ENCODE peak calls at places on chromosomes 2 and 18, in seven cellular contexts. One of them, this sample, is unnamed.
A peak's percentile ranks its signal among the peaks of the same experiment; 100 is the strongest.

GRCh38 chr2:128598862-128599441 is 280.3 kb upstream of the HS6ST1 start:
- DNase-seq in spleen: no peak
- DNase-seq in left ventricle myocardium inferior: no peak
- DNase-seq in adipocyte: no peak
- DNase-seq in tibial nerve: no peak
- DNase-seq in stomach: no peak
- DNase-seq in osteoblast: no peak
- DNase-seq in this sample: no peak

GRCh38 chr2:164719996-164720941 is 99.0 kb upstream of the GRB14 start:
- DNase-seq in spleen: no peak
- DNase-seq in left ventricle myocardium inferior: no peak
- DNase-seq in adipocyte: peak; percentile 46
- DNase-seq in tibial nerve: no peak
- DNase-seq in stomach: no peak
- DNase-seq in osteoblast: no peak
- DNase-seq in this sample: no peak

GRCh38 chr2:217650716-217651360 is 352.0 kb downstream of the TNS1 start:
- DNase-seq in spleen: no peak
- DNase-seq in left ventricle myocardium inferior: no peak
- DNase-seq in adipocyte: peak; percentile 81
- DNase-seq in tibial nerve: peak; percentile 72
- DNase-seq in stomach: no peak
- DNase-seq in osteoblast: peak; percentile 62
- DNase-seq in this sample: no peak

GRCh38 chr2:120310136-120310535 is 35.8 kb upstream of the INHBB start:
- DNase-seq in spleen: no peak
- DNase-seq in left ventricle myocardium inferior: no peak
- DNase-seq in adipocyte: no peak
- DNase-seq in tibial nerve: no peak
- DNase-seq in stomach: no peak
- DNase-seq in osteoblast: no peak
- DNase-seq in this sample: no peak

GRCh38 chr18:22159014-22159413 is 10.4 kb upstream of the GATA6 start:
- DNase-seq in spleen: no peak
- DNase-seq in left ventricle myocardium inferior: no peak
- DNase-seq in adipocyte: no peak
- DNase-seq in tibial nerve: no peak
- DNase-seq in stomach: no peak
- DNase-seq in osteoblast: peak; percentile 11
- DNase-seq in this sample: no peak

GRCh38 chr18:23689616-23690504 is 607 bp downstream of the LAMA3 start:
- DNase-seq in spleen: peak; percentile 72
- DNase-seq in left ventricle myocardium inferior: peak; percentile 18
- DNase-seq in adipocyte: peak; percentile 51
- DNase-seq in tibial nerve: no peak
- DNase-seq in stomach: peak; percentile 29
- DNase-seq in osteoblast: no peak
- DNase-seq in this sample: no peak

GRCh38 chr2:174444761-174445160 is 42.1 kb downstream of the GPR155 start:
- DNase-seq in spleen: no peak
- DNase-seq in left ventricle myocardium inferior: no peak
- DNase-seq in adipocyte: no peak
- DNase-seq in tibial nerve: no peak
- DNase-seq in stomach: no peak
- DNase-seq in osteoblast: no peak
- DNase-seq in this sample: no peak

GRCh38 chr18:23819005-23819404 is 129.8 kb downstream of the LAMA3 start:
- DNase-seq in spleen: no peak
- DNase-seq in left ventricle myocardium inferior: no peak
- DNase-seq in adipocyte: no peak
- DNase-seq in tibial nerve: no peak
- DNase-seq in stomach: no peak
- DNase-seq in osteoblast: no peak
- DNase-seq in this sample: no peak

GRCh38 chr2:9250091-9250490 is 43.5 kb downstream of the ASAP2 start:
- DNase-seq in spleen: no peak
- DNase-seq in left ventricle myocardium inferior: no peak
- DNase-seq in adipocyte: no peak
- DNase-seq in tibial nerve: no peak
- DNase-seq in stomach: no peak
- DNase-seq in osteoblast: no peak
- DNase-seq in this sample: no peak

GRCh38 chr18:57956495-57956894 is 87.5 kb upstream of the NEDD4L start:
- DNase-seq in spleen: no peak
- DNase-seq in left ventricle myocardium inferior: no peak
- DNase-seq in adipocyte: no peak
- DNase-seq in tibial nerve: no peak
- DNase-seq in stomach: no peak
- DNase-seq in osteoblast: no peak
- DNase-seq in this sample: no peak

GRCh38 chr2:170090229-170090628 is 87.7 kb upstream of the MYO3B start:
- DNase-seq in spleen: no peak
- DNase-seq in left ventricle myocardium inferior: no peak
- DNase-seq in adipocyte: no peak
- DNase-seq in tibial nerve: no peak
- DNase-seq in stomach: no peak
- DNase-seq in osteoblast: no peak
- DNase-seq in this sample: no peak

GRCh38 chr2:172710584-172711024 is 25.0 kb upstream of the RAPGEF4 start:
- DNase-seq in spleen: no peak
- DNase-seq in left ventricle myocardium inferior: no peak
- DNase-seq in adipocyte: peak; percentile 89
- DNase-seq in tibial nerve: peak; percentile 17
- DNase-seq in stomach: no peak
- DNase-seq in osteoblast: peak; percentile 92
- DNase-seq in this sample: no peak

GRCh38 chr2:69280017-69280671 is 106.9 kb downstream of the GFPT1 start:
- DNase-seq in spleen: no peak
- DNase-seq in left ventricle myocardium inferior: no peak
- DNase-seq in adipocyte: no peak
- DNase-seq in tibial nerve: no peak
- DNase-seq in stomach: no peak
- DNase-seq in osteoblast: no peak
- DNase-seq in this sample: no peak

GRCh38 chr2:160353813-160354212 is 139.8 kb downstream of the RBMS1 start:
- DNase-seq in spleen: no peak
- DNase-seq in left ventricle myocardium inferior: no peak
- DNase-seq in adipocyte: no peak
- DNase-seq in tibial nerve: no peak
- DNase-seq in stomach: no peak
- DNase-seq in osteoblast: no peak
- DNase-seq in this sample: no peak

GRCh38 chr2:110167326-110167955 is 37.4 kb downstream of the NPHP1 start:
- DNase-seq in spleen: no peak
- DNase-seq in left ventricle myocardium inferior: no peak
- DNase-seq in adipocyte: no peak
- DNase-seq in tibial nerve: no peak
- DNase-seq in stomach: no peak
- DNase-seq in osteoblast: no peak
- DNase-seq in this sample: no peak

DNA sequence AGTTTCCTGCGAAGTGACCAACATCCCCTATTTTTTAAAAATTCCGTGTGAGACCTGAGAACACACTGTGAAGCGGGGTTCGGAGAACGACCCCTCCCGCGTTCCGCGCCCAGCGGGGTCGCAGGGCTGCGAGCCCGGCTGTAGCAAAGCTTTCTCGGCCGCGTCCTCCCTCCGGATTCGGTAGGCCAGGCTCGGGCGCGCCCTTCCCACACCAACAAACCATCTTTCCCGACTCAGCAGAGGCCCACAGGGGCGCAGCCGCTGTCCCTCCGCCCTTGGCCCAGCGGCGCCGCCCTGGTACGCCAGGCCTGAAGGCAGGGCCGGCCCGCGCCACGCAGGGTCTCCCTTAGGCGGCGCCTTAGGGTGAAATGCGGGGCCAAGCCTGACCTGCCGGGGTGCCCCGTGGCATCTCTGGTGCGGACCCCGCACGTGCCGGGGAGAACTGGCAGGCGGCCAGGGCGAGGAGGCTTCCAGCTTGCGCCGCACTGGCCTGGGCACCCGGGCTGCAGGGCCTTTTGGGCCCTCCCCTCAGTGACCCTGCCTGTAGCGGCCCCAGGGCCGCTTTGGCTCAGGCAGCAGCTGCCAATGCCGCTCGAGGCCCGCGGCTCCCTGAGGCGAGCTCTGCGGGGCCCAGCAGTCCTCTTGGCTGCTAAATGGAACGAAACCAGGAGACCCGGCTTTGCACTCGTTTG is 8.3 kb downstream of the OTX1 start:
- DNase-seq in spleen: no peak
- DNase-seq in left ventricle myocardium inferior: no peak
- DNase-seq in adipocyte: no peak
- DNase-seq in tibial nerve: no peak
- DNase-seq in stomach: no peak
- DNase-seq in osteoblast: peak; percentile 84
- DNase-seq in this sample: no peak
- H3K4me3 ChIP-seq in spleen: peak overlapping the region; percentile 60
- H3K4me3 ChIP-seq in left ventricle myocardium inferior: peak overlapping the region; percentile 50
- H3K4me3 ChIP-seq in adipocyte: peak overlapping the region; percentile 33
- H3K4me3 ChIP-seq in tibial nerve: no peak overlapping the region
- H3K4me3 ChIP-seq in stomach: peak overlapping the region; percentile 10
- H3K4me3 ChIP-seq in osteoblast: no peak overlapping the region
- H3K4me3 ChIP-seq in this sample: peak overlapping the region; percentile 19

GRCh38 chr18:8857806-8858205 is 152.4 kb downstream of the MTCL1 start:
- DNase-seq in spleen: no peak
- DNase-seq in left ventricle myocardium inferior: no peak
- DNase-seq in adipocyte: no peak
- DNase-seq in tibial nerve: no peak
- DNase-seq in stomach: no peak
- DNase-seq in osteoblast: no peak
- DNase-seq in this sample: no peak

GRCh38 chr18:8860845-8861642 is 155.7 kb downstream of the MTCL1 start:
- DNase-seq in spleen: no peak
- DNase-seq in left ventricle myocardium inferior: no peak
- DNase-seq in adipocyte: no peak
- DNase-seq in tibial nerve: no peak
- DNase-seq in stomach: no peak
- DNase-seq in osteoblast: no peak
- DNase-seq in this sample: no peak

GRCh38 chr18:8856769-8857393 is 151.5 kb downstream of the MTCL1 start:
- DNase-seq in spleen: no peak
- DNase-seq in left ventricle myocardium inferior: no peak
- DNase-seq in adipocyte: no peak
- DNase-seq in tibial nerve: no peak
- DNase-seq in stomach: no peak
- DNase-seq in osteoblast: no peak
- DNase-seq in this sample: no peak

GRCh38 chr18:8856187-8856586 is 150.8 kb downstream of the MTCL1 start:
- DNase-seq in spleen: no peak
- DNase-seq in left ventricle myocardium inferior: no peak
- DNase-seq in adipocyte: no peak
- DNase-seq in tibial nerve: no peak
- DNase-seq in stomach: no peak
- DNase-seq in osteoblast: no peak
- DNase-seq in this sample: no peak

DNA sequence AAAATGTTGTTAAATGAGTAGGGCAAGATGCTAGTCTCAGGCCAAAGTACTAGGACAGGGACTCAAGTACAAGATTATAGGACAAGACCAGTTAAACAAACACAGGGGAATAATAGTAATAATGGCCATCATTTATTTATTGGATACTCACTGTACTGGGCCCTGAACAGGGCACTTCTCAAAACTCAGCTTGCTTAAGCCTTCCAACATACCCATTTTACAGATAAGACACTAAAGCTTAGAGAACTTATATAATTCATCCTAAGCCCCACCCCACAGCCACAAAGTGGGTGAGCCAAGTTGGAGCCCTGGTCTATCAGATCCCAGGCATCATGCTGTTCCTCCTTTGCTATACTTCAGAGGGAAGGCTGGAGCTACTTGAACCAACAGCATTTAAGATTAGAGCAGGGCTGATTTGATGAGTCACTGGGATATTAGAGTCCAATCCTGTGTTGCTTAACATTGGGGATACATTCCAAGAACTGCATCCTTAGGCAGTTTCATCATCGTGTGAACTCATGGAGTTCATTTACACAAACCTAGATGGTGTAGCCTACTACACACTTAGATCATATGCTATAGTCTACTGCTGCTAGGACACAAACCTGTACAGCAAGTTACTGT is 153.6 kb downstream of the MTCL1 start:
- DNase-seq in spleen: no peak
- DNase-seq in left ventricle myocardium inferior: no peak
- DNase-seq in adipocyte: peak; percentile 96
- DNase-seq in tibial nerve: no peak
- DNase-seq in stomach: no peak
- DNase-seq in osteoblast: peak; percentile 94
- DNase-seq in this sample: no peak
- H3K36me3 ChIP-seq in spleen: no peaks in the 10 kb centered on the region
- H3K36me3 ChIP-seq in left ventricle myocardium inferior: no peaks in the 10 kb centered on the region
- H3K36me3 ChIP-seq in adipocyte: no peaks in the 10 kb centered on the region
- H3K36me3 ChIP-seq in tibial nerve: no peaks in the 10 kb centered on the region
- H3K36me3 ChIP-seq in stomach: no peaks in the 10 kb centered on the region
- H3K36me3 ChIP-seq in osteoblast: no peaks in the 10 kb centered on the region
- H3K36me3 ChIP-seq in this sample: no peaks in the 10 kb centered on the region

DNA sequence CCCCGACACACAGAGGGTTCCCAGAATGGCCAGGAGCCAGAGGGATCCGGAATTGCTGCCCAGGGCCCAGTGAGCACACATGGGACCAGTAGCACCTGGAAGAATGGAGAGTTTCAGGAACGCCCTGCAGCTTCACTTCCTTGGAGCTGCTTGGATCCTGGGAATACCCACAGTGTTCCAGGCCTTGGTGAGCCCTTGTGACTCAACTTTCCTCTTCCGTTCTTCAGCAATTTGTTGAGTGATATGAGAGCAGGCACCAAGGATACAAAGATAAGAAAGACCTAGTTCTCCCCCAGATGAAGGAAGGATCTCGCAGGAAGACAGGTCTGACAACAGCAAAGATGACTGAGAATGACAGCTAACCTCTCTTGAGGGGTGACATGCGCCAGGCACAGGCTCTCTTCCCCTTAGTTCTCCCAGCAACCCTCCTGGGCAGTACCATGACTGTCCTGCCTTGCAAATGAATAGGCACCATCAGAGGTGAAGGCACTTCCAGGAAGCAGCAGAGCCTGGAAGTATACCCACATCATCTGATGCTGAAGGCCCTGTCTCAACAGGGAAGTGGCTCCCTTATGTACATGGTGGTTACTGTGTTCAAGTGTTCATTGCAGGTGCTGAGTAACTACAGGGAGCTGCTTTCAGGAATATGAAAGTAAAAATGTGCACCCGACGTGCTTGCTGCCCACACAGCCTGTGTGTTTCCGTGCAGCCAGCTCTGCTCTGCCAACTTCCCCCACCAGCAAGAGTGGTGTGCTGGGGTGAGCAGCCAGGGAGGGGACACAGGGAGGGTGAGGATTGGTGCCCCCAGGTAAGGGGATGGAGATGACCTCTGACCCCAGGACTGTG is 116.2 kb downstream of the STPG4 start:
- DNase-seq in spleen: no peak
- DNase-seq in left ventricle myocardium inferior: no peak
- DNase-seq in adipocyte: no peak
- DNase-seq in tibial nerve: no peak
- DNase-seq in stomach: no peak
- DNase-seq in osteoblast: peak; percentile 82
- DNase-seq in this sample: no peak
- H3K4me1 ChIP-seq in spleen: peaks cover 98% of the 10 kb centered on the region
- H3K4me1 ChIP-seq in left ventricle myocardium inferior: peaks cover 97% of the 10 kb centered on the region
- H3K4me1 ChIP-seq in adipocyte: peaks cover 51% of the 10 kb centered on the region
- H3K4me1 ChIP-seq in tibial nerve: peaks cover 63% of the 10 kb centered on the region
- H3K4me1 ChIP-seq in stomach: peaks cover 38% of the 10 kb centered on the region
- H3K4me1 ChIP-seq in osteoblast: peaks cover 48% of the 10 kb centered on the region
- H3K4me1 ChIP-seq in this sample: no peaks in the 10 kb centered on the region

DNA sequence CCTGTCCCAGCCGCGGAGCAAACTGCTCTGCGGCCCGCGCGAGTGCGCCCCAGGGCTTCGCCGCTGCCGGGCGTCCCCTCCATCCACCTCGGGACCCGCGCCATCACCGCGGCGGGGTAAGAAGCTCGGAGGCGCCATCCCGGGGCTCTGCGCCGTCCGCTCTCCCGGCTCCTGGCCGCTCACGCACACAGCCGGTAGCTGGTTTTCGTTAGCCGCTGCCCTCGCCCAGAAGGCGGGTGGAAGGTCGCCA is 905 bp upstream of the GDF7 start:
- DNase-seq in spleen: no peak
- DNase-seq in left ventricle myocardium inferior: no peak
- DNase-seq in adipocyte: no peak
- DNase-seq in tibial nerve: no peak
- DNase-seq in stomach: no peak
- DNase-seq in osteoblast: peak; percentile 80
- DNase-seq in this sample: no peak
- H3K4me3 ChIP-seq in spleen: peak overlapping the region; percentile 74
- H3K4me3 ChIP-seq in left ventricle myocardium inferior: peak overlapping the region; percentile 67
- H3K4me3 ChIP-seq in adipocyte: peak overlapping the region; percentile 54
- H3K4me3 ChIP-seq in tibial nerve: peak overlapping the region; percentile 44
- H3K4me3 ChIP-seq in stomach: peak overlapping the region; percentile 46
- H3K4me3 ChIP-seq in osteoblast: peak overlapping the region; percentile 17
- H3K4me3 ChIP-seq in this sample: peak overlapping the region; percentile 51

This sample was measured in right atrium auricular region.